ENCODE peak calls at places on chromosomes 7 and 10, in four cellular contexts. U is fibroblast of lung, N is K562, Z is A549. J is an unnamed sample.

GRCh38 chr10:21257919-21258318 is 267.6 kb downstream of the SKIDA1 start:
- DNase-seq in U (peak; percentile 13), Z (no peak), N (no peak), J (no peak)

GRCh38 chr7:102404005-102404861 is 8.1 kb downstream of the PRKRIP1 start:
- DNase-seq in N (peak; percentile 78), U (peak; percentile 57), Z (peak; percentile 80), J (no peak)

GRCh38 chr7:135704698-135705097 is 23.3 kb downstream of the SLC13A4 start:
- DNase-seq in U (no peak), N (no peak), Z (no peak), J (no peak)

GRCh38 chr10:88270061-88270808 is 312.9 kb downstream of the RNLS start:
- DNase-seq in N (no peak), Z (no peak), U (no peak), J (peak; percentile 51)

GRCh38 chr10:86614853-86615252 is 39.5 kb upstream of the OPN4 start:
- DNase-seq in U (no peak), N (peak; percentile 16), Z (no peak), J (no peak)

GRCh38 chr7:65307651-65308299 is 65.9 kb upstream of the ZNF92 start:
- DNase-seq in N (peak; percentile 82), U (peak; percentile 51), Z (peak; percentile 67), J (peak; percentile 35)

GRCh38 chr7:11155883-11156282 is 182.2 kb downstream of the PHF14 start:
- DNase-seq in Z (no peak), U (peak; percentile 75), N (no peak), J (no peak)

GRCh38 chr10:31418481-31418880 is 99.5 kb downstream of the ZEB1 start:
- DNase-seq in N (no peak), U (no peak), Z (no peak), J (no peak)

GRCh38 chr7:74355091-74355490 is 65.9 kb downstream of the CLIP2 start:
- DNase-seq in Z (peak; percentile 73), N (peak; percentile 72), U (peak; percentile 83), J (no peak)

GRCh38 chr10:71753960-71754505 is 19.3 kb downstream of the VSIR start:
- DNase-seq in U (no peak), Z (no peak), N (no peak), J (no peak)

GRCh38 chr7:149261829-149262617 is at the start of gene ZNF783:
- DNase-seq in N (peak; percentile 87), U (peak; percentile 89), Z (peak; percentile 94), J (peak; percentile 90)

GRCh38 chr7:47634273-47634672 is 52.4 kb upstream of the TNS3 start:
- DNase-seq in N (no peak), U (peak; percentile 81), Z (no peak), J (no peak)

GRCh38 chr7:144401490-144401889 is 2.0 kb downstream of the NOBOX start:
- DNase-seq in Z (no peak), N (no peak), U (no peak), J (no peak)

GRCh38 chr7:12584940-12585339 is 14.4 kb downstream of the SCIN start:
- DNase-seq in U (peak; percentile 51), N (peak; percentile 53), Z (peak; percentile 70), J (no peak)

GRCh38 chr10:103911021-103911459 is 6.9 kb downstream of the STN1 start:
- DNase-seq in Z (no peak), U (no peak), N (no peak), J (no peak)

GRCh38 chr7:118153551-118154177 is 30.3 kb upstream of the LSM8 start:
- DNase-seq in N (peak; percentile 68), Z (peak; percentile 38), U (peak; percentile 13), J (no peak)

GRCh38 chr7:74480861-74481417 is 27.2 kb downstream of the GTF2IRD1 start:
- DNase-seq in U (peak; percentile 79), Z (peak; percentile 85), N (no peak), J (peak; percentile 91)

GRCh38 chr7:91164948-91165845 is 99.0 kb upstream of the FZD1 start:
- DNase-seq in U (peak; percentile 91), Z (no peak), N (no peak), J (no peak)

GRCh38 chr7:66250711-66251110 is 45.6 kb downstream of the TPST1 start:
- DNase-seq in U (peak; percentile 98), Z (peak; percentile 79), N (peak; percentile 22), J (no peak)

GRCh38 chr7:1566687-1567081 is 3.1 kb downstream of the PSMG3 start:
- DNase-seq in Z (no peak), U (no peak), N (no peak), J (peak; percentile 43)

GRCh38 chr7:148108381-148108780 is 482.2 kb upstream of the C7orf33 start:
- DNase-seq in Z (no peak), N (no peak), U (no peak), J (no peak)

GRCh38 chr10:121113385-121113696 is 262.2 kb downstream of the WDR11 start:
- DNase-seq in N (no peak), U (peak; percentile 25), Z (no peak), J (peak; percentile 26)

GRCh38 chr10:29063806-29064644 is 224.8 kb upstream of the LYZL1 start:
- DNase-seq in N (peak; percentile 6), Z (peak; percentile 82), U (peak; percentile 87), J (no peak)

GRCh38 chr7:141585592-141586510 is 34.6 kb downstream of the AGK start:
- DNase-seq in Z (peak; percentile 70), N (no peak), U (peak; percentile 99), J (peak; percentile 12)

GRCh38 chr10:131090761-131091661 is 220.5 kb downstream of the TCERG1L start:
- DNase-seq in N (no peak), Z (no peak), U (no peak), J (peak; percentile 21)

GRCh38 chr7:43467846-43468245 is 115.1 kb upstream of the STK17A start:
- DNase-seq in N (no peak), U (no peak), Z (no peak), J (no peak)

GRCh38 chr10:95502377-95502776 is 58.8 kb downstream of the SORBS1 start:
- DNase-seq in Z (no peak), N (no peak), U (no peak), J (no peak)

GRCh38 chr7:85041599-85042216 is 145.1 kb downstream of the SEMA3D start:
- DNase-seq in Z (peak; percentile 73), U (peak; percentile 65), N (peak; percentile 67), J (peak; percentile 82)

GRCh38 chr7:148480479-148481146 is 110.0 kb upstream of the C7orf33 start:
- DNase-seq in Z (no peak), U (no peak), N (no peak), J (no peak)

DNA sequence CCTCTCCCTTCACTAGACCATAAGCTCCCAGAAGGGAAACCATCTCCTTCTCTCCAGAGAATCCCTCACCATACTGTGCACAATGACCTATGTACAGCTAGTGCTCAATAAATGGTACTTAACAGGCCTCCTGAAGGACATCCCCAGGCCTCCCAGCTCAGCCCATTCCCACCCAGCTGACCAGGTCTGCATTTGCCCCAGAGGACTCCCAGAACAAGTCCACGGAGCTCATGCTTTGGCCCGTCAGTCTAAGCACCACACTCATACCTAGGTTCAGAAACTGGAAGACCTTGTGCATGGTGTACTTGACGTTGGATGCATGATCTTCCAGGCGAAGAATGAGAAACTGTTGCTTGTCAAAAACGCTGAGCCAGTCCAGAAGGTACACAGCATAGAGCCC is 81.3 kb downstream of the CHST15 start:
- DNase-seq in U (no peak), N (no peak), Z (no peak), J (no peak)
- H3K4me1 ChIP-seq in U (no peaks in the 10 kb centered on the region), N (no peaks in the 10 kb centered on the region), Z (no peaks in the 10 kb centered on the region), J (no peaks in the 10 kb centered on the region)

DNA sequence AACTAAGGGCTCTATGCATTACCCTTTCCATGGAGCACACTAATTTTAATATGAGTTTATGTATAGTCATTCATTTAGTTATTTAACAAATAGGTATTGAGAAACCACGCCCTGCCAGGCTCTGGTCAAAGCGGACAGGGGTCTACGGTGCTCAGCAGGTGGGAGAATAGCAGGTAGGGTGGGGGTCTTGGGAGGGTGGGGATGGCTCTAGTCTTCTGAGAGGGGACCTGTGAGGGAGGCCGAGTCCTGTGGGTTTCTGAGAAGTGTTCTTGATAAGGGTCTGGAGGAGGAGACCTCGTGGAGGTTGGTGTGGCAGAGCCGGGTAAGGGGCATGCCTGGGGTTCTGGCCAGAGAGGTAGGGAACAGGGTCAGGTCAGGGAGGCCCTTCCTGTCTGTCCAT is 1.1 kb downstream of the WDFY4 start:
- DNase-seq in Z (no peak), N (no peak), U (no peak), J (no peak)
- H3K4me1 ChIP-seq in Z (no peaks in the 10 kb centered on the region), N (no peaks in the 10 kb centered on the region), U (no peaks in the 10 kb centered on the region), J (no peaks in the 10 kb centered on the region)

GRCh38 chr10:73785721-73786511 is 510 bp downstream of the ZSWIM8 start:
- DNase-seq in Z (no peak), N (peak; percentile 72), U (peak; percentile 70), J (peak; percentile 52)
- H3K4me1 ChIP-seq in Z (peaks cover 26% of the 10 kb centered on the region), N (peaks cover 9% of the 10 kb centered on the region), U (peaks cover 7% of the 10 kb centered on the region), J (peaks cover 32% of the 10 kb centered on the region)

GRCh38 chr10:19999440-19999839 is 183.2 kb downstream of the PLXDC2 start:
- DNase-seq in N (no peak), U (no peak), Z (no peak), J (no peak)

GRCh38 chr10:20006169-20006870 is 190.1 kb downstream of the PLXDC2 start:
- DNase-seq in N (no peak), U (no peak), Z (no peak), J (no peak)

GRCh38 chr10:20004087-20004523 is 187.9 kb downstream of the PLXDC2 start:
- DNase-seq in N (no peak), Z (no peak), U (peak; percentile 74), J (peak; percentile 57)

GRCh38 chr10:20005638-20006037 is 189.4 kb downstream of the PLXDC2 start:
- DNase-seq in U (no peak), N (no peak), Z (no peak), J (no peak)

DNA sequence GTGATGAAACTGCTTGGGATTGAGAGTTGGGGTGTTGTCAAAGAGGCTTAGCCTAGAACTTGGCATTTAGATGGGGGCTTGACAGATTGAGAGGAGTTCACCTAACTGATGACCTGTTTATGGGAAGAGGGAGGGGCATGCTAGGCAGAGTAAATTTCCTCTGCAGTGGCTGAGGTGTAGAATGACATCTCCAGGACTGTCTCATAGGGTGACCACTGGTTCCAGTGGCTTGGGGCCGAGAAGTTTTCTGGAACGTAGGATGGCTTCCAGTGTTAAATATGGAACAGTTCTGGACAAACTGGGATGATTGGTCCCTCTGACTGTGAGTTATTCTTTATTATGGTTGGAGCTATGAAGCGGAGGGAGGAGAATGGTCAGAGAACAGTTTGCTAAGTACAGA is 186.4 kb downstream of the PLXDC2 start:
- DNase-seq in U (no peak), N (no peak), Z (no peak), J (no peak)
- H3K4me1 ChIP-seq in U (peaks cover 2% of the 10 kb centered on the region), N (no peaks in the 10 kb centered on the region), Z (no peaks in the 10 kb centered on the region), J (peaks cover 6% of the 10 kb centered on the region)

GRCh38 chr10:6068422-6068821 is 6.3 kb upstream of the IL2RA start:
- DNase-seq in N (no peak), Z (no peak), U (no peak), J (no peak)
- H3K4me1 ChIP-seq in N (no peaks in the 10 kb centered on the region), Z (no peaks in the 10 kb centered on the region), U (no peaks in the 10 kb centered on the region), J (peaks cover 4% of the 10 kb centered on the region)

DNA sequence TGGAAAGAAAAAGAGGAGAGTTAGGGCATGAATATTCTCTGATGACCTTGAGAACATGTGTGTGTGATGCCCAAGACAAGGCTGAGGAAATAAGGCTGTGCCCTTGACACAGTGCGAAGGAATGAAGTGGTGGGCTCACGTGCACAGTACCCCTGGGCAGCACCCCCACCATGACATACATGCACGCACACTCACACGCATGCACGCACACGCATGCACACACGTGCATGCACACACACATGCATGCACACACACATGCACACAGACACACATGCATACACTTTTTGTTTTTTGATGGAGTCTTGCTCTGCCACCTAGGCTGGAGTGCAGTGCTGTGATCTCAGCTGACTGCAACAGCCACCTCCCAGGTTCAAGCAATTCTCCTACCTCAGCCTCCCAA is 118.1 kb downstream of the GATA3 start:
- DNase-seq in Z (no peak), N (no peak), U (no peak), J (no peak)
- H3K4me1 ChIP-seq in Z (no peaks in the 10 kb centered on the region), N (no peaks in the 10 kb centered on the region), U (no peaks in the 10 kb centered on the region), J (no peaks in the 10 kb centered on the region)

GRCh38 chr10:74600170-74600569 is 226.2 kb upstream of the KAT6B start:
- DNase-seq in U (no peak), N (no peak), Z (no peak), J (no peak)
- H3K4me1 ChIP-seq in U (no peaks in the 10 kb centered on the region), N (no peaks in the 10 kb centered on the region), Z (no peaks in the 10 kb centered on the region), J (no peaks in the 10 kb centered on the region)

J was measured in thyroid gland.